ENCODE peak calls at places on chromosomes 6 and 20, in eight cellular contexts. T, J, I, O, Y, X, G and C are unnamed samples.
A peak's percentile ranks its signal among the peaks of the same experiment; 100 is the strongest.

GRCh38 chr6:159467473-159468041 is 225.5 kb downstream of the SOD2 start:
- DNase-seq in O (no peak), X (no peak), I (no peak), G (no peak), J (no peak), T (peak; percentile 55), Y (no peak), C (no peak)

GRCh38 chr6:73665686-73666319 is 12.0 kb upstream of the SLC17A5 start:
- DNase-seq in T (no peak), O (no peak), Y (no peak), X (no peak), I (no peak), G (no peak), J (no peak), C (no peak)

GRCh38 chr6:23036401-23036983 is 467.1 kb downstream of the HDGFL1 start:
- DNase-seq in J (no peak), O (no peak), G (no peak), X (peak; percentile 55), T (no peak), I (no peak), Y (no peak), C (no peak)

GRCh38 chr6:155171109-155171746 is 92.6 kb upstream of the CLDN20 start:
- DNase-seq in G (no peak), I (peak; percentile 61), T (peak; percentile 81), O (no peak), Y (no peak), X (peak; percentile 70), J (no peak), C (peak; percentile 56)

GRCh38 chr6:30556964-30557682 is at the start of gene PRR3:
- DNase-seq in G (peak; percentile 46), T (peak; percentile 77), Y (peak; percentile 89), X (peak; percentile 86), O (peak; percentile 74), I (peak; percentile 69), J (peak; percentile 68), C (no peak)

GRCh38 chr20:51760905-51761544 is 7.2 kb downstream of the ATP9A start:
- DNase-seq in Y (no peak), O (no peak), J (no peak), G (peak; percentile 79), T (no peak), I (no peak), X (peak; percentile 24), C (no peak)

GRCh38 chr6:144559865-144560603 is 274.9 kb downstream of the UTRN start:
- DNase-seq in G (no peak), O (no peak), I (no peak), X (peak; percentile 25), Y (no peak), J (no peak), T (no peak), C (no peak)

GRCh38 chr20:58054744-58055373 is 173.6 kb downstream of the ANKRD60 start:
- DNase-seq in Y (peak; percentile 28), G (no peak), O (peak; percentile 46), J (no peak), X (no peak), T (no peak), I (no peak), C (no peak)